ENCODE peak calls at places on chromosomes 7 and 10, in five cellular contexts. X is HepG2, G is H1, M is HCT116, U is K562. Y is an unnamed sample.

GRCh38 chr7:91348686-91349085 is 84.5 kb downstream of the FZD1 start:
- DNase-seq in U (no peak), M (no peak), G (no peak), X (no peak), Y (no peak)

GRCh38 chr10:89296227-89296648 is 5.6 kb upstream of the IFIT2 start:
- DNase-seq in G (no peak), M (no peak), U (no peak), X (no peak), Y (no peak)

GRCh38 chr10:45514283-45515270 is 140.6 kb downstream of the ALOX5 start:
- DNase-seq in U (no peak), G (no peak), X (peak), M (no peak), Y (no peak)

GRCh38 chr7:107592361-107593024 is 12.4 kb downstream of the BCAP29 start:
- DNase-seq in X (no peak), U (no peak), M (no peak), G (no peak), Y (no peak)

GRCh38 chr7:29957521-29957920 is 32.1 kb downstream of the SCRN1 start:
- DNase-seq in G (no peak), U (no peak), X (peak), M (no peak), Y (no peak)

GRCh38 chr7:462173-463103 is 57.2 kb downstream of the PDGFA start:
- DNase-seq in U (no peak), M (no peak), X (no peak), G (peak), Y (no peak)

GRCh38 chr7:99514050-99514449 is 9.6 kb downstream of the ZKSCAN5 start:
- DNase-seq in G (no peak), M (no peak), X (no peak), U (no peak), Y (no peak)

GRCh38 chr7:121045090-121045489 is 56.6 kb downstream of the CPED1 start:
- DNase-seq in G (no peak), U (peak), X (no peak), M (no peak), Y (no peak)

GRCh38 chr10:50988792-50989191 is 85.5 kb upstream of the PRKG1 start:
- DNase-seq in U (peak), G (no peak), X (no peak), M (no peak), Y (no peak)

GRCh38 chr10:72524489-72524888 is 101.4 kb downstream of the MICU1 start:
- DNase-seq in U (no peak), G (no peak), M (no peak), X (no peak), Y (no peak)

GRCh38 chr7:22137466-22137865 is 191.8 kb upstream of the CDCA7L start:
- DNase-seq in M (no peak), G (no peak), U (no peak), X (no peak), Y (no peak)

GRCh38 chr7:14950013-14950412 is 47.5 kb upstream of the DGKB start:
- DNase-seq in M (peak), X (no peak), G (no peak), U (no peak), Y (no peak)

GRCh38 chr10:89829262-89829886 is 128.0 kb downstream of the KIF20B start:
- DNase-seq in M (no peak), G (no peak), U (peak), X (no peak), Y (no peak)

GRCh38 chr10:90862908-90863514 is 5.2 kb upstream of the HTR7 start:
- DNase-seq in M (no peak), X (peak), G (no peak), U (peak), Y (no peak)

GRCh38 chr10:6151087-6151977 is 51.4 kb upstream of the PFKFB3 start:
- DNase-seq in X (peak), M (no peak), G (peak), U (peak), Y (peak)

GRCh38 chr7:139231513-139232376 is 708 bp downstream of the UBN2 start:
- DNase-seq in M (no peak), U (peak), X (peak), G (peak), Y (no peak)

GRCh38 chr7:103857435-103857834 is 132.0 kb downstream of the RELN start:
- DNase-seq in X (no peak), U (peak), G (peak), M (no peak), Y (no peak)

GRCh38 chr10:79235765-79236755 is 111.2 kb upstream of the PPIF start:
- DNase-seq in U (no peak), G (no peak), M (no peak), X (no peak), Y (no peak)

GRCh38 chr7:111763221-111763791 is 201.0 kb upstream of the IMMP2L start:
- DNase-seq in X (peak), U (peak), M (peak), G (no peak), Y (no peak)

GRCh38 chr7:149459201-149459539 is 1.7 kb downstream of the ZNF777 start:
- DNase-seq in X (no peak), M (no peak), G (no peak), U (peak), Y (no peak)

GRCh38 chr7:131105294-131105802 is 222.3 kb upstream of the MKLN1 start:
- DNase-seq in U (no peak), M (no peak), X (no peak), G (no peak), Y (no peak)

DNA sequence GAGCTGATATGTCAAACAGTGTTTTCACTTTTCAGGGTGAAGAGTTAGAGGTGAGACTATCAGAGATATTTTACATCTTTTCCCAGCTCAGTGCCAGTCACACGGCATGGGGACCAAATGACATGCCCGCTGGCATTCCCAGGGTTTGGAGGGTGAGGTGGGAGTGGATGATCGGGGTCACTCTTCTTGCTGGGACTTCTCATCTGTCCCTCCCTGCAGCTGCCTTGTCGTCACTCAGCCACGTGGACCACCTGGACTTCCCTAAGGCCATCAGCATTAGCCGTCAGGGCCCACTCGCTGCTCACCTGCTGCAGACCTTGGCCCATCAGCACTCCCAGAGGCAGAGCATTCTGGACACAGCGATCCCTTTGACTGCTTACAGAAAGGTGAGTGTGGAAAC is 301.8 kb downstream of the DNAJB6 start:
- DNase-seq in M (no peak), X (no peak), G (no peak), U (no peak), Y (no peak)
- TF ChIP-seq SRF in M (no peak), X (no peak), G (no peak), U (no peak), Y (no peak)

GRCh38 chr10:23693398-23693797 is 254.5 kb downstream of the OTUD1 start:
- DNase-seq in M (no peak), U (peak), G (peak), X (no peak), Y (no peak)
- TF ChIP-seq SRF in M (no peak), U (no peak), G (no peak), X (no peak), Y (no peak)

DNA sequence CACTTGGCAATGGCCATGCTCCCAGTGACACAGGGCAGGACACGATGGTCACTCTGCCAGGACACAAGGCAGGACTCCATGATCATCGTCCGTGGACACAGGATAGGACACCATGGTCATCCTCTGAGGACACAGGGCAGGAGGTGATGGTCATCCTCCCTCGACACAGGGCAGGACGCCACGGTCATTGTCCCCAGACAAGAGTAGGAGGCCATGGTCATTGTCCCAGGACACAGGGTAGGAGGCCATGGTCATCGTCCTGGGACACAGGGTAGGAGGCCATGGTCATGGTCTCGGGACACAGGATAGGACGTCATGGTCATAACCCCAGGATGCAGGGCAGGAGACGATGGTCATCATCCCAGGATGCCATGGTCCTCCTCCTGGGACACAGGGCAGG is 289.2 kb downstream of the TCERG1L start:
- DNase-seq in M (no peak), U (no peak), X (no peak), G (no peak), Y (no peak)
- TF ChIP-seq SRF in M (no peak), U (no peak), X (no peak), G (no peak), Y (no peak)

DNA sequence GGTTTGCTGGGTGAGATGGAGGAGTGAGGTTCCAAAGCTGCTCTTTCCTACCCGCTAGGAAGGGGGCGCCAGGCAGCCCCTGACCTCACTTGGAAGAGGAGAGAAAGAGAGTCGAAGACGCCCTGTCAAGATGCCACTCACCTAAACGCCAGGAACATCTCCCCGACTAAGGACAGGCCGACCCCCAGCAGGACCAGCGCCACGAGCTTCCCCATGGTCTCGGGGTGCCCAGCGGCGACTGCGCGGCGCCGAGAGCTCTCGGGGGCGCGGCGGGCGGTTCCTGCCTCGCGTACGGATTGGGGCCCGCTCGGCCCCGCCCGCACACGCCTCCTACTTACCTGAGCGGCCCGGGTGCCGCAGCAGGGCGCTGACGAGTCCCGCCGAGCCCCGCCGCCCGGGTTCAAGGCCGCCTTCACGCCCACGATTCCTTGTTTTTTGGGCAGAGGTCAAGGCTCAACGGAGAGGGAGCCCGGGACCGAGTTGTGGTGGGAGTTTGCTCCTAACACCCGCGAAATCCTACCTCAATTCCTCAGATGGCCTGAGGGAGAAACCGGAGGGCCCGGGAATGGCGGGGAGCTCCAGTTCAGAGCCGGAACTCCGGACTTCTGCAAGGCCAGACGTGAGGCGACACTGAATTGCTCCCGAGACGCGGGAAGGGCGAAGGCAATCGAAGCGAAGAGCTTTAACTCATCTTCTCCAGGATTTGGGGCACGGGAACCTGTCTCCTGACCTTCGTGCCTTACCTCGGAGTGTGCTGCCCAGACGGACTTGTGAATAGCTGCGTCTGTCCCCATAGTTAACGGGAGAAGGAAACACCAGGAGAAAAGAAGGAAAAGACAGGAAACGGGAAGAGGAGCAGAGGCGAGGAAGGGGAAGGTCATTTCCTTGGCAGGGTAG is at the start of gene PON3:
- DNase-seq in U (peak), X (peak), M (peak), G (peak), Y (no peak)
- TF ChIP-seq SRF in U (no peak), X (no peak), M (no peak), G (no peak), Y (no peak)

Y was measured in GM12878.